ENCODE peak calls at places on chromosomes 6 and 20, in five cellular contexts. T is transverse colon, N is iPS DF 6.9, D is mesenchymal stem cell, F is heart left ventricle. H is an unnamed sample. For H3K4me1, the result is how much of the 10 kb centered on the place peaks cover.

GRCh38 chr6:102075539-102075938 is 682.0 kb downstream of the GRIK2 start:
- DNase-seq in T (no peak), D (no peak), N (no peak), F (no peak), H (no peak)

GRCh38 chr20:37336369-37337207 is 9.4 kb upstream of the SRC start:
- DNase-seq in F (peak), N (no peak), D (peak), T (peak), H (peak)

GRCh38 chr20:4045082-4045481 is 29.7 kb upstream of the RNF24 start:
- DNase-seq in N (no peak), F (no peak), T (no peak), D (no peak), H (no peak)

GRCh38 chr6:149108398-149109100 is 209.0 kb upstream of the TAB2 start:
- DNase-seq in N (no peak), T (no peak), F (no peak), D (no peak), H (no peak)

GRCh38 chr6:18564775-18565174 is 177.6 kb downstream of the RNF144B start:
- DNase-seq in T (no peak), F (no peak), N (no peak), D (no peak), H (no peak)

GRCh38 chr6:43262000-43262779 is 18.9 kb downstream of the TTBK1 start:
- DNase-seq in D (no peak), N (no peak), F (peak), T (no peak), H (no peak)

GRCh38 chr20:35285806-35286076 is 1.2 kb upstream of the EIF6 start:
- DNase-seq in N (no peak), F (no peak), D (no peak), T (no peak), H (no peak)

GRCh38 chr20:62489186-62489939 is 13.6 kb upstream of the GATA5 start:
- DNase-seq in N (no peak), F (no peak), T (peak), D (no peak), H (no peak)

GRCh38 chr6:154386848-154387717 is 30.5 kb upstream of the IPCEF1 start:
- DNase-seq in N (no peak), F (no peak), D (peak), T (no peak), H (no peak)

GRCh38 chr6:137362878-137363804 is 131.1 kb downstream of the OLIG3 start:
- DNase-seq in T (no peak), D (no peak), N (no peak), F (no peak), H (no peak)

GRCh38 chr6:16576391-16577368 is 184.6 kb downstream of the ATXN1 start:
- DNase-seq in F (no peak), N (no peak), T (peak), D (peak), H (no peak)

GRCh38 chr6:88368071-88368787 is 202.1 kb upstream of the CNR1 start:
- DNase-seq in T (no peak), N (no peak), D (peak), F (no peak), H (no peak)

GRCh38 chr6:93341900-93342613 is 77.3 kb downstream of the EPHA7 start:
- DNase-seq in T (no peak), F (no peak), N (no peak), D (no peak), H (no peak)

GRCh38 chr20:347640-348484 is 951 bp downstream of the NRSN2 start:
- DNase-seq in N (peak), F (peak), T (peak), D (peak), H (peak)

GRCh38 chr6:151900897-151901485 is 93.5 kb downstream of the ESR1 start:
- DNase-seq in F (no peak), D (no peak), N (no peak), T (no peak), H (no peak)

GRCh38 chr6:157849288-157850017 is 26.4 kb downstream of the SNX9 start:
- DNase-seq in N (no peak), T (no peak), D (no peak), F (no peak), H (no peak)

GRCh38 chr6:84136364-84137050 is 90.9 kb downstream of the CEP162 start:
- DNase-seq in D (no peak), T (no peak), F (no peak), N (no peak), H (no peak)

GRCh38 chr6:157631838-157632237 is 191.2 kb upstream of the SNX9 start:
- DNase-seq in F (no peak), T (no peak), D (no peak), N (no peak), H (no peak)

GRCh38 chr20:24007073-24007595 is 18.6 kb upstream of the GGTLC1 start:
- DNase-seq in D (no peak), F (no peak), T (no peak), N (no peak), H (no peak)

GRCh38 chr6:66199146-66199545 is 492.1 kb upstream of the EYS start:
- DNase-seq in N (no peak), D (no peak), T (no peak), F (no peak), H (no peak)

GRCh38 chr6:38337819-38338465 is 301.8 kb downstream of the BTBD9 start:
- DNase-seq in N (no peak), T (no peak), F (no peak), D (peak), H (no peak)

GRCh38 chr20:43681991-43682410 is 15.1 kb downstream of the MYBL2 start:
- DNase-seq in N (no peak), T (peak), F (no peak), D (no peak), H (no peak)

GRCh38 chr20:51354769-51355319 is 187.7 kb downstream of the NFATC2 start:
- DNase-seq in F (no peak), D (peak), T (no peak), N (no peak), H (peak)

GRCh38 chr20:51876511-51876910 is 74.2 kb upstream of the SALL4 start:
- DNase-seq in N (no peak), F (no peak), D (no peak), T (no peak), H (no peak)

GRCh38 chr6:48962041-48962440 is 501.0 kb downstream of the MMUT start:
- DNase-seq in N (no peak), D (no peak), F (no peak), T (no peak), H (no peak)

DNA sequence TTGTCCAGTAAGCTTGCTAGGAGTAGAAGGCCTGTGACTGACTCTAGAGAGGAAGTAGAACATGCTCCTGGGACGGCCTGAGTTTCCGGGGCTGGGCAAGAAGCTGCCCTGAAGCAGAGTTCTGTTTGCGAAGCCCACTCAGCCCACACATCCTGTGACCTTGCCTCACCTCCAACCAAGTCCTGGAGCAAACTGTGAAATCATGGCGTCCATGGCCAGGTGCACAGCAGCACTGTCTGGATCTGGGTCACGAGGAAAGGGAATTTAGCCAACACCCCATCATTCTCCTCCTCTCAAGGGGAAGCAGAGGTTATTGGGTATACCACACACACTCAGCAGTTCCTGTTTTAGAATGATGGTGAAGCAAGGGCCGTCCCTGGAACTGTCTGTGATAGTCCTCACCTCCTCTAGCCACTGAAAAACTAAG is 87.5 kb downstream of the CRYBG1 start:
- DNase-seq in N (no peak), D (no peak), T (peak), F (peak), H (peak)
- H3K4me1 ChIP-seq in N (under half), D (under half), T (under half), F (under half), H (under half)

DNA sequence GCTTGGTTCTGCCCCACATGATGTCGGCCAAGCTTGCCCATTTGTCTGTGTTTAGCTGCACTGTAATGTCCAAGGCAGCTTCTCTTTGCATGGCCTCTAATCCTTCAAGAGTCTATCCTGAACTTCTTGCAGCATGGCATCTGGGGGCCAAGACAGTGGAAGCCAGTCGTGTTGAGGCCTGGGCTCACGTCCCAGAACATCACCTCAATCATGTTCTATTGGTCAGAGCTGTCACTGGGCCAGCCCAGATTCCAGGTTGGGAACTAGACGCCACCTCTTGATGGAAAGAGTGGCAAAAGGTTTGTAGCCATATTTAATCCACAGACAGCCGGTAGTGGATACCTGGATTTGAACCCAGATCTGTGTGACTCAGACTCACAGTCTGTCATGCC is 25.3 kb downstream of the PPARD start:
- DNase-seq in T (no peak), N (no peak), F (no peak), D (no peak), H (no peak)
- H3K4me1 ChIP-seq in T (under half), N (under half), F (under half), D (under half), H (under half)

GRCh38 chr6:31586596-31586995 is 519 bp downstream of the LST1 start:
- DNase-seq in N (no peak), T (peak), F (no peak), D (no peak), H (peak)

GRCh38 chr6:31587791-31588777 is 2.0 kb downstream of the LST1 start:
- DNase-seq in N (no peak), D (no peak), T (no peak), F (no peak), H (no peak)

GRCh38 chr6:31588871-31589650 is 3.0 kb downstream of the LST1 start:
- DNase-seq in T (no peak), F (no peak), N (no peak), D (no peak), H (peak)

GRCh38 chr6:31585531-31585930 is 546 bp upstream of the LST1 start:
- DNase-seq in N (no peak), F (no peak), D (no peak), T (no peak), H (no peak)

DNA sequence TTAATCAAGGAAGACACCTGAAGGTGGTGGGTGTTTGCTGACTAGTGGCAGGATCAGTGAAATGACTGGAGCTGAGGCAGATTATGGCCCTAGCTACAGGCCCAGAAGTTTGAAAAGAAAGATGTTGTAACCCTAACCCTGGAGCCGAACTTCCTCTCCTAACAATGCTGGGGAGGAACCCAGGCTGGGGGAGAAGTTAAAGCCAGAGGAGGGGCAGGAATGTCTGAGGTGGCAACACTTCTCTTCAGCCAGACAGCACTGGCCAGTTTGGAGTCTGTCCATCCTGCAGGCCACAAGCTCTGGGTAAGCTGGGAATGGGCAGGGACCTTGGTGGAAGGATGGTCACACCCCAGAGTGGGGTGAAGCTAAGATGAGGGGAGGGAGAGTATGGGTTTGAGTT is at the start of gene LST1:
- DNase-seq in D (no peak), T (no peak), F (no peak), N (no peak), H (peak)
- H3K4me1 ChIP-seq in D (under half), T (under half), F (under half), N (under half), H (under half)

GRCh38 chr20:47708140-47708807 is 77.0 kb downstream of the SULF2 start:
- DNase-seq in T (no peak), N (no peak), F (no peak), D (no peak), H (no peak)
- H3K4me1 ChIP-seq in T (under half), N (under half), F (under half), D (under half), H (under half)

GRCh38 chr6:6738922-6739717 is 150.6 kb downstream of the LY86 start:
- DNase-seq in T (no peak), D (no peak), N (no peak), F (no peak), H (no peak)
- H3K4me1 ChIP-seq in T (under half), D (under half), N (under half), F (under half), H (under half)

H was measured in upper lobe of right lung.